ENCODE peak calls at places on chromosomes 1 and 21, in five cellular contexts. Z is cardiac muscle cell, J is upper lobe of right lung, B is right lobe of liver, W is ovary. O is an unnamed sample. For H3K27me3, the result is how much of the 10 kb centered on the place peaks cover.

GRCh38 chr1:30882678-30883388 is 25.7 kb downstream of the SDC3 start:
- DNase-seq in Z (no peak), J (no peak), B (no peak), W (no peak), O (no peak)

GRCh38 chr1:95406279-95406678 is 172.3 kb downstream of the RWDD3 start:
- DNase-seq in Z (no peak), J (no peak), B (no peak), W (no peak), O (no peak)

GRCh38 chr1:12480748-12481362 is 137.2 kb downstream of the DHRS3 start:
- DNase-seq in Z (peak), J (no peak), B (no peak), W (no peak), O (no peak)

GRCh38 chr1:83512371-83513004 is 486.4 kb downstream of the TTLL7 start:
- DNase-seq in Z (no peak), J (no peak), B (peak), W (no peak), O (no peak)

GRCh38 chr1:185044387-185044786 is 971 bp upstream of the RNF2 start:
- DNase-seq in Z (no peak), J (no peak), B (no peak), W (no peak), O (no peak)

GRCh38 chr1:21149862-21150432 is 26.8 kb downstream of the EIF4G3 start:
- DNase-seq in Z (peak), J (no peak), B (no peak), W (no peak), O (peak)

GRCh38 chr1:67555487-67556296 is 125.5 kb upstream of the SERBP1 start:
- DNase-seq in Z (no peak), J (no peak), B (peak), W (no peak), O (no peak)

GRCh38 chr21:28142692-28143091 is 850.0 kb downstream of the LTN1 start:
- DNase-seq in Z (peak), J (no peak), B (no peak), W (no peak), O (no peak)

GRCh38 chr1:47231314-47232186 is 475 bp downstream of the TAL1 start:
- DNase-seq in Z (peak), J (no peak), B (no peak), W (no peak), O (no peak)
- H3K27me3 ChIP-seq in Z (half or more), J (half or more), B (under half), W (under half), O (half or more)

DNA sequence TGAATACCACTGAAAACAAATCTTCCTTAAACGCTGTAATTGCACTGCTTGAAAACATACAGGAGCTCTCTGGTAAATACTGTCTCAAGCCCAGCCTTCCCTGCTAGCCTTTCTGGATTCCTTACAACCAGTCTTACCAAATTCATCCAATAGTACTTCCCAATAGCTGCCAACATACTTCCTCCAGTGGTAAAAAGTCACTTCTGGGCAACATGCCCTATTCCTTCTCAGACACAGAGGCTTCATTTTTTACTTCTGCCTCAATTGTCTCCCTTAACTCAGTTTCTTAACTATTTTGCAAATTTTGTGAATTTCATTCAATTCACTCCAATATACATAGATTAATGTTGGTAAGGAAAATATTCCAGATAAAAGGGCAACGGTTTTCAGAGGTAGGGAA is 166.3 kb downstream of the TBX15 start:
- DNase-seq in Z (peak), J (no peak), B (no peak), W (no peak), O (no peak)
- H3K4me3 ChIP-seq in Z (no peak), J (no peak), B (no peak), W (no peak), O (no peak)

DNA sequence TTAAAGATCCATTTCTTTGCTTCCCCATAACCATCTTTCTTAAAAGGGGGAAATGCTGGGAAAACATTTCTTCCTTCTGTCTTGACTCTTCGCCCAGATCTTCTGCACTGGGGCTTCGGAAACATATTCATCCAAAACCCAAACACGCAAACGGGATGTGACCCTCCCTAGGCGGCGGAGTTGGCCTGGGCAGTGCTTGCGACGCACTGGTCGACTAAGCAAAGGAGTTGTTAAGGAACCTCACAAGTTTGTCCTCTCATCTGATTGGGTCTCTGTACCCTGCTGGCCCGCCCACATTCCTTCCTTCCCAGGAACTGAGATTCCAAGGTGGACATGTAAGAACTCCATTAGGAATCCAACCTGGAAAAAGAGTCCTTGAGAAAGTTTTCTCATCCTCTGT is 2.5 kb downstream of the ADAMTS5 start:
- DNase-seq in Z (peak), J (no peak), B (peak), W (peak), O (no peak)
- TF ChIP-seq CTCF in Z (no peak), J (no peak), B (no peak), W (no peak), O (no peak)

DNA sequence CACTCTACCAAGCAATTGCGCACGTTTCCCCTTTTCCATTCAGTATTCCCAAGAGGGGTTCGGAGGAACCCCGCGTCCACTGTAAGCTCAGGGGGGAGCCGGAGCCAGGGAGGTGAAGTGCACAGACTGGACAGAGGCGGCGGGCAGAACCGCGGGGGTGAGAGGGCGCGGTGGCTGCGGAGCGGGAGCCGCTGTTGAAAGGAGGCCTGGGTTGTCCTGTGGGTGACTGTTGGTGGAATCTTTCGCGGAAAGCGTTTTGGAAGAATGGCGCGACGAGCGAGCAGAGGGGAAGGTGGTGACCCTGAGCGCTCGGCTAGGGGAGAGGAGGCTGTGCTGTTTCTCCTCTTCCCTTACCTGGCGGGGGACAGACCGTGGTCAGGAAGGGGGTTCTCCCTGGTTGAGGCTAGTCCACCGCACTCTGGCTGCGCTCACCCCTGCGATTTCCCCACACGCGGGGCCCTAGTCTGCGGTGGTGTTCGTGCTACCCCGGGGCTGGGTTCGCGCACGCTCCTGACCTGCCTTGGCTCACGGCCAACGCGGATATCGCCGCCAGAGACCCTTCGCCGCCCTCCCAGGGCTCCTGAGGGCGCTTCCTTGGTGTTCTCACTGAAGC is 92.8 kb downstream of the PRKAB2 start:
- DNase-seq in Z (no peak), J (no peak), B (no peak), W (no peak), O (no peak)
- H3K27me3 ChIP-seq in Z (half or more), J (half or more), B (under half), W (under half), O (under half)

GRCh38 chr1:191831572-191831971 is 326.7 kb upstream of the RGS18 start:
- DNase-seq in Z (no peak), J (no peak), B (no peak), W (no peak), O (no peak)
- H3K4me3 ChIP-seq in Z (no peak), J (no peak), B (no peak), W (no peak), O (no peak)

GRCh38 chr1:220544901-220545303 is 17.0 kb downstream of the MARK1 start:
- DNase-seq in Z (peak), J (no peak), B (no peak), W (no peak), O (no peak)
- TF ChIP-seq CTCF in Z (peak), J (peak), B (no peak), W (no peak), O (no peak)

GRCh38 chr1:22330092-22330762 is 121.4 kb upstream of the ZBTB40 start:
- DNase-seq in Z (no peak), J (peak), B (no peak), W (no peak), O (peak)
- H3K27me3 ChIP-seq in Z (under half), J (under half), B (under half), W (under half), O (under half)

GRCh38 chr1:172176206-172176605 is 244.3 kb upstream of the C1orf105 start:
- DNase-seq in Z (no peak), J (no peak), B (no peak), W (no peak), O (no peak)

GRCh38 chr1:172178846-172179245 is 241.6 kb upstream of the C1orf105 start:
- DNase-seq in Z (no peak), J (no peak), B (no peak), W (no peak), O (no peak)

GRCh38 chr1:172177849-172178248 is 242.6 kb upstream of the C1orf105 start:
- DNase-seq in Z (no peak), J (no peak), B (no peak), W (no peak), O (no peak)

GRCh38 chr1:172185206-172185605 is 235.3 kb upstream of the C1orf105 start:
- DNase-seq in Z (no peak), J (no peak), B (no peak), W (no peak), O (no peak)

GRCh38 chr1:172180886-172181285 is 239.6 kb upstream of the C1orf105 start:
- DNase-seq in Z (peak), J (peak), B (no peak), W (peak), O (no peak)
- H3K4me3 ChIP-seq in Z (no peak), J (peak), B (no peak), W (peak), O (no peak)

DNA sequence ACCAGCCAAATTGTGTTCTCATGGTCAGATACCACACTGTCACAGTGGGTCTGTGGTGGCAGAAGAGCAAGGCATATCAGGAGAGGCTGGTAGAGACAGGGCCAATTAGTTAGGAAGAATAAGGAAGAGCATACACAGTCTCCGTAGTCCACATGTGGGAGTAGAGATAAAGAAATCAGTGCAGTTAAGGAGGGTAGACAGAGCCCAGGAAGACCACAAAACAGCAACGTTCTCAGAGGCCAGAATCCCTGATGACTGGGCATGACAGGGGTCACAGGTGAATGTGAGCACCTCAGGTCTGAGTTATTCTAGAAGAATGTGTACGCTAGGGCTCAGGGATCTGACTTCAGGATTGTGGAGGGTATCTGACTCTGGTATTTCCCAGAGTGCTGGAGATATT is 31.7 kb downstream of the CD48 start:
- DNase-seq in Z (no peak), J (no peak), B (no peak), W (no peak), O (no peak)
- TF ChIP-seq CTCF in Z (no peak), J (no peak), B (no peak), W (no peak), O (no peak)